ENCODE peak calls at places on chromosomes 2 and 18, in eight cellular contexts. O is endothelial cell of umbilical vein; K is fibroblast of lung; U is uterus; R is heart right ventricle; Y is prostate gland; Z is esophagus muscularis mucosa; D is CD8-positive, alpha-beta T cell. A is an unnamed sample.

GRCh38 chr18:46220116-46220515 is 115.9 kb downstream of the HAUS1 start:
- DNase-seq in Z (no peak), D (no peak), K (peak; percentile 57), R (no peak), U (no peak), Y (no peak), O (no peak), A (no peak)

GRCh38 chr2:157625311-157625710 is 3.4 kb downstream of the ACVR1C start:
- DNase-seq in K (peak; percentile 22), Z (no peak), Y (no peak), U (no peak), R (no peak), O (no peak), D (no peak), A (no peak)

GRCh38 chr2:8190279-8190678 is 491.6 kb upstream of the ID2 start:
- DNase-seq in R (no peak), Y (no peak), K (no peak), O (no peak), D (no peak), Z (no peak), U (no peak), A (no peak)

GRCh38 chr18:59823611-59824195 is 76.1 kb upstream of the PMAIP1 start:
- DNase-seq in K (peak; percentile 88), R (peak; percentile 60), Z (no peak), U (peak; percentile 70), D (no peak), O (peak; percentile 51), Y (peak; percentile 65), A (peak; percentile 89)

GRCh38 chr2:30915485-30915884 is 108.2 kb upstream of the CAPN13 start:
- DNase-seq in K (no peak), Z (no peak), R (peak; percentile 27), Y (peak; percentile 14), U (no peak), D (no peak), O (no peak), A (no peak)

GRCh38 chr2:219287569-219288265 is 8.6 kb downstream of the DNAJB2 start:
- DNase-seq in R (no peak), Y (no peak), K (no peak), O (no peak), Z (no peak), D (no peak), U (no peak), A (no peak)

GRCh38 chr2:201866643-201867310 is 60.4 kb downstream of the CDK15 start:
- DNase-seq in U (no peak), K (peak; percentile 59), D (no peak), R (no peak), Y (no peak), Z (no peak), O (peak; percentile 80), A (no peak)

GRCh38 chr2:239498981-239499633 is 98.3 kb upstream of the HDAC4 start:
- DNase-seq in K (peak; percentile 45), Y (no peak), R (peak; percentile 37), D (no peak), O (no peak), Z (no peak), U (peak; percentile 82), A (no peak)

GRCh38 chr2:110116033-110116710 is 550 bp upstream of the MALL start:
- DNase-seq in R (peak; percentile 76), Y (no peak), D (no peak), K (peak; percentile 81), U (no peak), Z (peak; percentile 92), O (peak; percentile 77), A (no peak)

GRCh38 chr2:170845343-170845742 is 28.7 kb downstream of the GAD1 start:
- DNase-seq in D (no peak), R (no peak), U (no peak), O (no peak), Y (no peak), Z (peak; percentile 34), K (no peak), A (no peak)
- TF ChIP-seq CTCF in D (no peak), R (no peak), U (no peak), O (no peak), Y (no peak), Z (no peak), K (no peak), A (no peak)

GRCh38 chr2:20600756-20601325 is 50.1 kb downstream of the HS1BP3 start:
- DNase-seq in Z (no peak), U (no peak), R (no peak), Y (no peak), K (peak; percentile 70), O (peak; percentile 71), D (no peak), A (no peak)
- TF ChIP-seq CTCF in Z (peak; percentile 58), U (peak; percentile 6), R (peak; percentile 53), Y (peak; percentile 32), K (peak; percentile 27), O (no peak), D (no peak), A (peak; percentile 61)

GRCh38 chr2:165778653-165779451 is 15.2 kb downstream of the GALNT3 start:
- DNase-seq in U (no peak), K (no peak), O (peak; percentile 7), D (no peak), Z (no peak), Y (no peak), R (no peak), A (no peak)
- TF ChIP-seq CTCF in U (no peak), K (peak; percentile 13), O (peak; percentile 20), D (no peak), Z (no peak), Y (peak; percentile 18), R (no peak), A (peak; percentile 19)

DNA sequence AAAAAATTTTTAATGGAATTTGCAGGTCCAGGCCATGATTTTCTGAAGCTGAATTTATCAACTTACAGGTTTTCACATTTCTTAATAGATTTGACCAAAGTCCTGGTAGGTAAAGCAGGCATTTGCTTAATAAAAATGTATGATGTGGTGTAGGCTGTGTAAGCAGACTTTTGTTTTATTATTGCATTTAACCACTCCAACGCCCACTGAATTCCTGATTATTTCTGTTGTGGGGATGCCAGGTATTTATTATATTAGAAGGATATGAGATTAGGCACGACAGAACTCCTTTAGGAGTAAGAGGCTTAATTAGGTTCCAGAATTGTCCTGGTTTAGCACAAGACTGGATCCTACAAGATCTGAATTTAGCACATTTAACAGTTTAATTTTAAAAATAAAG is 111.1 kb downstream of the ADCYAP1 start:
- DNase-seq in U (no peak), Z (no peak), R (no peak), K (no peak), D (no peak), Y (no peak), O (no peak), A (no peak)
- TF ChIP-seq CTCF in U (no peak), Z (no peak), R (no peak), K (no peak), D (no peak), Y (no peak), O (no peak), A (no peak)

GRCh38 chr18:1619507-1619906 is 714.8 kb downstream of the ADCYAP1 start:
- DNase-seq in D (no peak), O (no peak), Z (no peak), U (no peak), Y (no peak), K (no peak), R (no peak), A (no peak)

GRCh38 chr18:1627494-1627893 is 722.8 kb downstream of the ADCYAP1 start:
- DNase-seq in Y (no peak), D (no peak), U (no peak), R (no peak), Z (no peak), O (no peak), K (no peak), A (no peak)

GRCh38 chr18:1624612-1625011 is 719.9 kb downstream of the ADCYAP1 start:
- DNase-seq in Z (no peak), O (no peak), K (no peak), Y (no peak), R (no peak), D (no peak), U (no peak), A (no peak)
- TF ChIP-seq CTCF in Z (no peak), O (no peak), K (no peak), Y (no peak), R (no peak), D (no peak), U (no peak), A (no peak)

GRCh38 chr2:213087040-213087439 is 64.4 kb downstream of the IKZF2 start:
- DNase-seq in Z (no peak), O (no peak), U (no peak), D (no peak), Y (no peak), R (no peak), K (no peak), A (no peak)

GRCh38 chr2:213086566-213086965 is 64.8 kb downstream of the IKZF2 start:
- DNase-seq in K (no peak), R (no peak), Y (no peak), U (no peak), D (no peak), Z (no peak), O (no peak), A (no peak)

GRCh38 chr2:213089438-213089837 is 62.0 kb downstream of the IKZF2 start:
- DNase-seq in K (no peak), D (no peak), O (no peak), Z (no peak), Y (no peak), R (no peak), U (no peak), A (no peak)

GRCh38 chr2:213090772-213091171 is 60.6 kb downstream of the IKZF2 start:
- DNase-seq in O (no peak), U (no peak), K (no peak), D (no peak), Z (no peak), R (no peak), Y (no peak), A (no peak)

GRCh38 chr2:213091765-213092164 is 59.6 kb downstream of the IKZF2 start:
- DNase-seq in Y (no peak), U (no peak), Z (no peak), D (no peak), R (no peak), O (no peak), K (no peak), A (no peak)
- TF ChIP-seq CTCF in Y (no peak), U (no peak), Z (no peak), D (no peak), R (no peak), O (no peak), K (no peak), A (no peak)

A was measured in osteocyte.